ENCODE peak calls at places on chromosome 3, in five cellular contexts. One of them, this sample, is unnamed.

GRCh38 chr3:126931806-126932187 is 51.1 kb upstream of the PLXNA1 start:
- DNase-seq in PC-3: no peak
- DNase-seq in HCT116: no peak
- DNase-seq in OCI-LY7: no peak
- DNase-seq in hepatocyte: no peak
- DNase-seq in this sample: no peak

GRCh38 chr3:63920001-63920400 is 7.8 kb upstream of the SCAANT1 start:
- DNase-seq in OCI-LY7: no peak
- DNase-seq in hepatocyte: no peak
- DNase-seq in PC-3: no peak
- DNase-seq in HCT116: no peak
- DNase-seq in this sample: no peak

GRCh38 chr3:177731644-177732268 is 534.5 kb upstream of the TBL1XR1 start:
- DNase-seq in HCT116: no peak
- DNase-seq in OCI-LY7: no peak
- DNase-seq in hepatocyte: no peak
- DNase-seq in PC-3: peak; percentile 74
- DNase-seq in this sample: no peak

GRCh38 chr3:29410200-29410599 is 129.3 kb downstream of the RBMS3 start:
- DNase-seq in hepatocyte: no peak
- DNase-seq in HCT116: no peak
- DNase-seq in OCI-LY7: peak; percentile 82
- DNase-seq in PC-3: no peak
- DNase-seq in this sample: no peak

GRCh38 chr3:194885766-194886165 is 200.1 kb downstream of the FAM43A start:
- DNase-seq in HCT116: no peak
- DNase-seq in OCI-LY7: no peak
- DNase-seq in hepatocyte: no peak
- DNase-seq in PC-3: no peak
- DNase-seq in this sample: no peak

GRCh38 chr3:138476526-138476925 is 42.1 kb downstream of the ESYT3 start:
- DNase-seq in HCT116: no peak
- DNase-seq in PC-3: no peak
- DNase-seq in hepatocyte: no peak
- DNase-seq in OCI-LY7: no peak
- DNase-seq in this sample: no peak

GRCh38 chr3:183342824-183343223 is 85.6 kb downstream of the MCF2L2 start:
- DNase-seq in hepatocyte: no peak
- DNase-seq in HCT116: no peak
- DNase-seq in OCI-LY7: no peak
- DNase-seq in PC-3: no peak
- DNase-seq in this sample: no peak

GRCh38 chr3:188415196-188415595 is 261.2 kb downstream of the LPP start:
- DNase-seq in OCI-LY7: no peak
- DNase-seq in hepatocyte: no peak
- DNase-seq in HCT116: no peak
- DNase-seq in PC-3: peak; percentile 49
- DNase-seq in this sample: no peak

GRCh38 chr3:147408180-147409105 is 722 bp upstream of the ZIC1 start:
- DNase-seq in hepatocyte: no peak
- DNase-seq in PC-3: no peak
- DNase-seq in HCT116: no peak
- DNase-seq in OCI-LY7: no peak
- DNase-seq in this sample: no peak

GRCh38 chr3:127613406-127613805 is 15.2 kb downstream of the MCM2 start:
- DNase-seq in HCT116: no peak
- DNase-seq in hepatocyte: no peak
- DNase-seq in PC-3: peak; percentile 40
- DNase-seq in OCI-LY7: no peak
- DNase-seq in this sample: no peak

GRCh38 chr3:14204605-14205284 is 26.1 kb downstream of the LSM3 start:
- DNase-seq in hepatocyte: peak; percentile 59
- DNase-seq in HCT116: no peak
- DNase-seq in PC-3: no peak
- DNase-seq in OCI-LY7: no peak
- DNase-seq in this sample: no peak

GRCh38 chr3:14521611-14522010 is 18.5 kb downstream of the GRIP2 start:
- DNase-seq in OCI-LY7: no peak
- DNase-seq in PC-3: no peak
- DNase-seq in HCT116: no peak
- DNase-seq in hepatocyte: no peak
- DNase-seq in this sample: no peak

GRCh38 chr3:50237133-50237651 is 1.2 kb downstream of the GNAI2 start:
- DNase-seq in OCI-LY7: peak; percentile 58
- DNase-seq in HCT116: no peak
- DNase-seq in hepatocyte: peak; percentile 58
- DNase-seq in PC-3: peak; percentile 36
- DNase-seq in this sample: peak; percentile 63

GRCh38 chr3:170542704-170543103 is 43.2 kb downstream of the SLC7A14 start:
- DNase-seq in OCI-LY7: no peak
- DNase-seq in PC-3: peak; percentile 23
- DNase-seq in hepatocyte: no peak
- DNase-seq in HCT116: no peak
- DNase-seq in this sample: no peak

GRCh38 chr3:122727766-122728165 is 47.1 kb downstream of the PARP14 start:
- DNase-seq in OCI-LY7: no peak
- DNase-seq in HCT116: no peak
- DNase-seq in PC-3: no peak
- DNase-seq in hepatocyte: no peak
- DNase-seq in this sample: no peak

GRCh38 chr3:147393261-147393964 is 12.9 kb downstream of the ZIC4 start:
- DNase-seq in hepatocyte: no peak
- DNase-seq in HCT116: no peak
- DNase-seq in OCI-LY7: no peak
- DNase-seq in PC-3: no peak
- DNase-seq in this sample: no peak

GRCh38 chr3:180250172-180250571 is 213.4 kb upstream of the PEX5L start:
- DNase-seq in OCI-LY7: no peak
- DNase-seq in HCT116: no peak
- DNase-seq in hepatocyte: peak; percentile 5
- DNase-seq in PC-3: peak; percentile 95
- DNase-seq in this sample: no peak

GRCh38 chr3:52145736-52146110 is 8.5 kb downstream of the POC1A start:
- DNase-seq in HCT116: no peak
- DNase-seq in hepatocyte: no peak
- DNase-seq in PC-3: no peak
- DNase-seq in OCI-LY7: no peak
- DNase-seq in this sample: no peak

GRCh38 chr3:124217542-124217941 is 225.6 kb upstream of the ROPN1 start:
- DNase-seq in hepatocyte: peak; percentile 89
- DNase-seq in HCT116: peak; percentile 3
- DNase-seq in OCI-LY7: peak; percentile 43
- DNase-seq in PC-3: peak; percentile 84
- DNase-seq in this sample: peak; percentile 80

GRCh38 chr3:140015741-140016140 is 80.8 kb downstream of the CLSTN2 start:
- DNase-seq in PC-3: no peak
- DNase-seq in HCT116: no peak
- DNase-seq in OCI-LY7: no peak
- DNase-seq in hepatocyte: no peak
- DNase-seq in this sample: no peak

GRCh38 chr3:23810342-23811116 is 4.8 kb downstream of the UBE2E1 start:
- DNase-seq in HCT116: no peak
- DNase-seq in PC-3: peak; percentile 54
- DNase-seq in OCI-LY7: peak; percentile 43
- DNase-seq in hepatocyte: peak; percentile 74
- DNase-seq in this sample: peak; percentile 78

GRCh38 chr3:67654832-67655152 is 380 bp upstream of the SUCLG2 start:
- DNase-seq in hepatocyte: no peak
- DNase-seq in OCI-LY7: no peak
- DNase-seq in HCT116: no peak
- DNase-seq in PC-3: peak; percentile 6
- DNase-seq in this sample: no peak

GRCh38 chr3:16482770-16483531 is 30.5 kb downstream of the RFTN1 start:
- DNase-seq in hepatocyte: peak; percentile 40
- DNase-seq in PC-3: no peak
- DNase-seq in OCI-LY7: peak; percentile 82
- DNase-seq in HCT116: no peak
- DNase-seq in this sample: peak; percentile 87

DNA sequence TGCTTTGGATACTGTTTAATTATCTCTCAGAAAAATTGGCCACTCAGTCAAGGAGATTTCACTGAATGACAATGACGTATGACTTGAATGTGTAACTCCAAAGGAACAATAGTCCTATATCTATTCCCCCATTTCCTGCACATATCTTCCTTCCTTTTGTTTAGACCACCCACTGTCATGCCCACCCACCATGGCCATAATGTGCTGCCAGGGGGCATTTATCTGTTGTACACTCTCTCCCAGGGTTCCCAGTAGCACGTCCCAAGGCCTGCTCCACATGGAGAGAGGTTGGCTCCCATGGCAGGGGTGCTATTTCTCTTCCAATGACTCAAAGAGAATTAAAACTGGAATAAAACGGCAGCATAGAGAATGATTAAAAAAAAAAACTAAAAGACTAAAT is 36.8 kb upstream of the CTNNB1 start:
- DNase-seq in hepatocyte: no peak
- DNase-seq in PC-3: no peak
- DNase-seq in OCI-LY7: no peak
- DNase-seq in HCT116: no peak
- DNase-seq in this sample: no peak
- H3K9me2 ChIP-seq in hepatocyte: no peaks in the 10 kb centered on the region
- H3K9me2 ChIP-seq in PC-3: no peaks in the 10 kb centered on the region
- H3K9me2 ChIP-seq in OCI-LY7: no peaks in the 10 kb centered on the region
- H3K9me2 ChIP-seq in HCT116: no peaks in the 10 kb centered on the region
- H3K9me2 ChIP-seq in this sample: no peaks in the 10 kb centered on the region

GRCh38 chr3:152621006-152621868 is 213.7 kb upstream of the P2RY1 start:
- DNase-seq in hepatocyte: peak; percentile 19
- DNase-seq in OCI-LY7: no peak
- DNase-seq in HCT116: no peak
- DNase-seq in PC-3: no peak
- DNase-seq in this sample: no peak
- H2AFZ ChIP-seq in hepatocyte: no peak overlapping the region
- H2AFZ ChIP-seq in OCI-LY7: no peak overlapping the region
- H2AFZ ChIP-seq in HCT116: no peak overlapping the region
- H2AFZ ChIP-seq in PC-3: no peak overlapping the region
- H2AFZ ChIP-seq in this sample: no peak overlapping the region

DNA sequence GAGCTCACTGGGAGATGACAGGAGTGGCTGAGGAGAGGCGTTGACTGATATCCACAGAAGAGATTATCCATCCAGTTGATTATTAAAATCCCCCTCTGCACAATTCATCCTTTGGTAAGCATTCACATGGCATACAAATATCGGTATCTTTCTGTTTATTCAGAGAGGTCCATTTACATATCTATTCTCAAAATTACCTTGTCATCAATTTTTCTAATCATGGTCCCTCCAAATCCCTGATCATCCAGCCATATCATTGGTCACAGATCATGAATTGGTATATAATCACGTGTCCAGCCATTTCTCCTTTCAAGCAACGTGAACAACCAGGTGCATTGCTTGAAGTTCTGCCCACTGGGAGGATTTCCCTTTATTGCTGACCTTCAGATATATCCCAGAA is 1321.0 kb downstream of the ROBO2 start:
- DNase-seq in HCT116: no peak
- DNase-seq in PC-3: no peak
- DNase-seq in hepatocyte: no peak
- DNase-seq in OCI-LY7: no peak
- DNase-seq in this sample: no peak
- H3K9me2 ChIP-seq in HCT116: no peaks in the 10 kb centered on the region
- H3K9me2 ChIP-seq in PC-3: no peaks in the 10 kb centered on the region
- H3K9me2 ChIP-seq in hepatocyte: no peaks in the 10 kb centered on the region
- H3K9me2 ChIP-seq in OCI-LY7: no peaks in the 10 kb centered on the region
- H3K9me2 ChIP-seq in this sample: no peaks in the 10 kb centered on the region

DNA sequence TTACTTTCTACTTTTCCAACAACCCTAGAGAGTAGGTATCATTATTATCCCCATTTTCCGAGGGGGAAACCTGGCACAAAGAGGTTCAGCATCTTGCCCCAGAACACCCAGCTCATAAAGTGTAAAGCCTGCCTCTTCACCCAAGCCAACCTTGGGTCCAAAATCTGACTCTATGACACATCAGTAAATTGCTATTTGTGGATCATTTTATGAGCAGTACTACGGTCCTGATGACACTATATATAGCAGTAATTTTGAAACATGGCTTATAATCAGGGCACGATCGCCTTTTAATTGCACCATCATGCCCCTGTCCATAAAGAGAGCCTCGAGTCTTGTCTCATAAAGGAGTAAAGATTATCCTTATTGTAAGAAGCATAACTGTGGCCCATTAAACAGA is 9.7 kb downstream of the MAGI1 start:
- DNase-seq in hepatocyte: no peak
- DNase-seq in HCT116: no peak
- DNase-seq in OCI-LY7: no peak
- DNase-seq in PC-3: no peak
- DNase-seq in this sample: no peak
- H2AFZ ChIP-seq in hepatocyte: no peak overlapping the region
- H2AFZ ChIP-seq in HCT116: no peak overlapping the region
- H2AFZ ChIP-seq in OCI-LY7: no peak overlapping the region
- H2AFZ ChIP-seq in PC-3: no peak overlapping the region
- H2AFZ ChIP-seq in this sample: no peak overlapping the region

GRCh38 chr3:41159581-41160189 is 39.6 kb upstream of the CTNNB1 start:
- DNase-seq in hepatocyte: peak; percentile 63
- DNase-seq in OCI-LY7: no peak
- DNase-seq in HCT116: peak; percentile 41
- DNase-seq in PC-3: peak; percentile 91
- DNase-seq in this sample: no peak

GRCh38 chr3:41158947-41159346 is 40.4 kb upstream of the CTNNB1 start:
- DNase-seq in OCI-LY7: no peak
- DNase-seq in PC-3: peak; percentile 94
- DNase-seq in HCT116: no peak
- DNase-seq in hepatocyte: peak; percentile 68
- DNase-seq in this sample: no peak

GRCh38 chr3:41164776-41165175 is 34.5 kb upstream of the CTNNB1 start:
- DNase-seq in HCT116: no peak
- DNase-seq in PC-3: no peak
- DNase-seq in OCI-LY7: no peak
- DNase-seq in hepatocyte: no peak
- DNase-seq in this sample: no peak

GRCh38 chr3:41162981-41163380 is 36.3 kb upstream of the CTNNB1 start:
- DNase-seq in hepatocyte: no peak
- DNase-seq in OCI-LY7: no peak
- DNase-seq in PC-3: no peak
- DNase-seq in HCT116: no peak
- DNase-seq in this sample: no peak

GRCh38 chr3:41163399-41163798 is 35.9 kb upstream of the CTNNB1 start:
- DNase-seq in HCT116: no peak
- DNase-seq in PC-3: no peak
- DNase-seq in hepatocyte: peak; percentile 37
- DNase-seq in OCI-LY7: no peak
- DNase-seq in this sample: no peak
- H3K9me2 ChIP-seq in HCT116: no peaks in the 10 kb centered on the region
- H3K9me2 ChIP-seq in PC-3: no peaks in the 10 kb centered on the region
- H3K9me2 ChIP-seq in hepatocyte: no peaks in the 10 kb centered on the region
- H3K9me2 ChIP-seq in OCI-LY7: no peaks in the 10 kb centered on the region
- H3K9me2 ChIP-seq in this sample: no peaks in the 10 kb centered on the region

This sample was measured in Karpas-422.